ENCODE peak calls at places on chromosomes 2 and 18, in nine cellular contexts. U is A549; J is right lobe of liver; F is uterus; S is body of pancreas; K is CD8-positive, alpha-beta T cell; P is lower lobe of right lung; O is left lung; Q is heart right ventricle. M is an unnamed sample.

GRCh38 chr2:157460384-157460837 is 16.5 kb upstream of the CYTIP start:
- DNase-seq in U (peak; percentile 12), J (no peak), F (no peak), S (no peak), K (no peak), P (no peak), O (no peak), Q (no peak), M (no peak)

GRCh38 chr2:60104514-60105501 is 448.6 kb downstream of the BCL11A start:
- DNase-seq in U (no peak), J (no peak), F (no peak), S (no peak), K (no peak), P (no peak), O (no peak), Q (no peak), M (no peak)

GRCh38 chr2:111037136-111037535 is 83.6 kb upstream of the BCL2L11 start:
- DNase-seq in U (no peak), J (no peak), F (no peak), S (no peak), K (no peak), P (no peak), O (no peak), Q (no peak), M (no peak)

GRCh38 chr2:148519013-148519412 is 125.5 kb upstream of the EPC2 start:
- DNase-seq in U (no peak), J (no peak), F (no peak), S (no peak), K (no peak), P (no peak), O (no peak), Q (no peak), M (no peak)

GRCh38 chr2:145592362-145592761 is 1072.4 kb upstream of the ZEB2 start:
- DNase-seq in U (no peak), J (no peak), F (no peak), S (no peak), K (no peak), P (no peak), O (no peak), Q (no peak), M (no peak)

GRCh38 chr2:124810132-124810531 is 785.0 kb downstream of the CNTNAP5 start:
- DNase-seq in U (no peak), J (no peak), F (no peak), S (no peak), K (no peak), P (no peak), O (no peak), Q (peak; percentile 39), M (peak; percentile 17)

GRCh38 chr2:163681765-163682164 is 54.0 kb downstream of the FIGN start:
- DNase-seq in U (no peak), J (no peak), F (peak; percentile 40), S (no peak), K (no peak), P (no peak), O (no peak), Q (peak; percentile 37), M (no peak)

GRCh38 chr2:142130111-142131015 is 453 bp downstream of the LRP1B start:
- DNase-seq in U (no peak), J (peak; percentile 63), F (peak; percentile 20), S (peak; percentile 76), K (no peak), P (peak; percentile 75), O (peak; percentile 75), Q (peak; percentile 7), M (peak; percentile 76)

GRCh38 chr2:211722928-211723327 is 815.7 kb downstream of the ERBB4 start:
- DNase-seq in U (no peak), J (no peak), F (no peak), S (no peak), K (no peak), P (no peak), O (no peak), Q (no peak), M (no peak)

GRCh38 chr2:177211148-177211547 is 1.4 kb upstream of the HNRNPA3 start:
- DNase-seq in U (no peak), J (no peak), F (no peak), S (no peak), K (no peak), P (no peak), O (no peak), Q (no peak), M (no peak)

GRCh38 chr2:66481100-66481549 is 46.2 kb downstream of the MEIS1 start:
- DNase-seq in U (no peak), J (no peak), F (no peak), S (peak; percentile 23), K (no peak), P (no peak), O (no peak), Q (peak; percentile 43), M (no peak)

GRCh38 chr2:222823183-222823915 is 37.5 kb upstream of the ACSL3 start:
- DNase-seq in U (no peak), J (no peak), F (no peak), S (no peak), K (no peak), P (no peak), O (no peak), Q (no peak), M (no peak)

GRCh38 chr18:69538849-69539248 is 138.2 kb downstream of the DOK6 start:
- DNase-seq in U (no peak), J (no peak), F (no peak), S (no peak), K (no peak), P (no peak), O (no peak), Q (no peak), M (no peak)

GRCh38 chr2:69429491-69430183 is 7.6 kb downstream of the NFU1 start:
- DNase-seq in U (no peak), J (no peak), F (no peak), S (no peak), K (no peak), P (no peak), O (no peak), Q (no peak), M (no peak)

GRCh38 chr2:23593396-23594078 is 208.6 kb downstream of the KLHL29 start:
- DNase-seq in U (no peak), J (no peak), F (no peak), S (no peak), K (no peak), P (peak; percentile 24), O (no peak), Q (no peak), M (no peak)

GRCh38 chr2:207930747-207931146 is 94.6 kb downstream of the PLEKHM3 start:
- DNase-seq in U (no peak), J (peak; percentile 58), F (no peak), S (peak; percentile 71), K (no peak), P (peak; percentile 52), O (peak; percentile 72), Q (no peak), M (no peak)

GRCh38 chr2:8268172-8268783 is 413.6 kb upstream of the ID2 start:
- DNase-seq in U (no peak), J (no peak), F (no peak), S (no peak), K (no peak), P (no peak), O (no peak), Q (peak; percentile 33), M (no peak)

GRCh38 chr2:237410949-237411635 is 2.9 kb downstream of the COL6A3 start:
- DNase-seq in U (no peak), J (no peak), F (peak; percentile 64), S (no peak), K (no peak), P (no peak), O (no peak), Q (no peak), M (no peak)

GRCh38 chr2:41698787-41699422 is 348.9 kb upstream of the PKDCC start:
- DNase-seq in U (no peak), J (peak; percentile 35), F (peak; percentile 53), S (peak; percentile 25), K (no peak), P (no peak), O (peak; percentile 49), Q (peak; percentile 43), M (peak; percentile 8)

GRCh38 chr2:173191601-173192000 is 116.0 kb downstream of the MAP3K20 start:
- DNase-seq in U (no peak), J (no peak), F (no peak), S (no peak), K (no peak), P (no peak), O (no peak), Q (no peak), M (no peak)
- H3K27ac ChIP-seq in U (no peak overlapping the region), J (no peak overlapping the region), F (peak overlapping the region; percentile 44), S (no peak overlapping the region), K (no peak overlapping the region), P (no peak overlapping the region), O (no peak overlapping the region), Q (peak overlapping the region; percentile 59), M (no peak overlapping the region)

GRCh38 chr2:25981596-25982272 is 563 bp downstream of the KIF3C start:
- DNase-seq in U (no peak), J (no peak), F (no peak), S (peak; percentile 16), K (no peak), P (no peak), O (peak; percentile 83), Q (no peak), M (no peak)
- H3K27ac ChIP-seq in U (peak overlapping the region; percentile 90), J (no peak overlapping the region), F (peak overlapping the region; percentile 77), S (peak overlapping the region; percentile 36), K (peak overlapping the region; percentile 26), P (peak overlapping the region; percentile 58), O (peak overlapping the region; percentile 33), Q (peak overlapping the region; percentile 68), M (peak overlapping the region; percentile 72)

GRCh38 chr2:190468814-190469569 is 60.8 kb downstream of the MFSD6 start:
- DNase-seq in U (peak; percentile 39), J (peak; percentile 27), F (peak; percentile 90), S (peak; percentile 53), K (no peak), P (no peak), O (no peak), Q (peak; percentile 91), M (no peak)

GRCh38 chr2:190470256-190470826 is 62.2 kb downstream of the MFSD6 start:
- DNase-seq in U (no peak), J (no peak), F (no peak), S (no peak), K (no peak), P (no peak), O (no peak), Q (no peak), M (no peak)

GRCh38 chr2:190466819-190467444 is 58.8 kb downstream of the MFSD6 start:
- DNase-seq in U (no peak), J (no peak), F (no peak), S (no peak), K (no peak), P (no peak), O (no peak), Q (no peak), M (no peak)

GRCh38 chr2:190467575-190468083 is 59.5 kb downstream of the MFSD6 start:
- DNase-seq in U (no peak), J (no peak), F (peak; percentile 46), S (no peak), K (no peak), P (no peak), O (no peak), Q (no peak), M (no peak)

GRCh38 chr2:190469770-190470169 is 61.6 kb downstream of the MFSD6 start:
- DNase-seq in U (peak; percentile 40), J (no peak), F (peak; percentile 63), S (no peak), K (no peak), P (no peak), O (no peak), Q (peak; percentile 82), M (no peak)
- H3K27ac ChIP-seq in U (peak overlapping the region; percentile 58), J (no peak overlapping the region), F (peak overlapping the region; percentile 74), S (no peak overlapping the region), K (no peak overlapping the region), P (peak overlapping the region; percentile 80), O (peak overlapping the region; percentile 57), Q (peak overlapping the region; percentile 89), M (no peak overlapping the region)

GRCh38 chr2:160652236-160652635 is 158.6 kb upstream of the RBMS1 start:
- DNase-seq in U (no peak), J (no peak), F (no peak), S (no peak), K (peak; percentile 52), P (peak; percentile 58), O (no peak), Q (no peak), M (no peak)
- H3K27ac ChIP-seq in U (no peak overlapping the region), J (no peak overlapping the region), F (peak overlapping the region; percentile 43), S (no peak overlapping the region), K (no peak overlapping the region), P (no peak overlapping the region), O (no peak overlapping the region), Q (no peak overlapping the region), M (no peak overlapping the region)

M was measured in caudate nucleus.